ENCODE peak calls at places on chromosomes 16 and 17, in eight cellular contexts. J is IMR-90; G is CD8-positive, alpha-beta T cell; M is stomach; S is cardiac muscle cell; P is heart right ventricle; L is aorta; Y is mesendoderm. O is an unnamed sample.

GRCh38 chr17:79931517-79932309 is 92.5 kb upstream of the CBX4 start:
- DNase-seq in J (peak; percentile 31), M (no peak), G (no peak), P (no peak), Y (no peak), L (no peak), S (no peak), O (no peak)

GRCh38 chr17:57672205-57672632 is 72.9 kb downstream of the CCDC182 start:
- DNase-seq in J (peak; percentile 51), S (no peak), Y (no peak), P (no peak), M (no peak), L (no peak), G (peak; percentile 15), O (no peak)

GRCh38 chr17:42519546-42520444 is 16.2 kb upstream of the NAGLU start:
- DNase-seq in Y (peak; percentile 95), G (no peak), L (peak; percentile 96), J (peak; percentile 99), S (peak; percentile 73), P (peak; percentile 95), M (peak; percentile 77), O (peak; percentile 59)

GRCh38 chr17:40963838-40964237 is 2.9 kb downstream of the KRT39 start:
- DNase-seq in J (no peak), S (no peak), Y (peak; percentile 16), P (no peak), L (no peak), G (no peak), M (no peak), O (no peak)

GRCh38 chr16:67286441-67287235 is 7.3 kb downstream of the PLEKHG4 start:
- DNase-seq in M (no peak), Y (no peak), S (no peak), G (no peak), P (no peak), L (no peak), J (no peak), O (no peak)

GRCh38 chr16:77838597-77839255 is 50.4 kb downstream of the VAT1L start:
- DNase-seq in M (no peak), L (no peak), S (no peak), P (no peak), J (peak; percentile 15), G (no peak), Y (no peak), O (no peak)

GRCh38 chr16:14502932-14503741 is 126.9 kb downstream of the PARN start:
- DNase-seq in J (peak; percentile 76), P (no peak), L (no peak), Y (no peak), S (no peak), M (no peak), G (no peak), O (no peak)

GRCh38 chr17:79978545-79978852 is 57.2 kb downstream of the TBC1D16 start:
- DNase-seq in Y (no peak), P (no peak), M (no peak), G (no peak), S (no peak), L (no peak), J (no peak), O (no peak)

GRCh38 chr17:49552070-49552751 is 23.5 kb upstream of the NXPH3 start:
- DNase-seq in L (no peak), S (no peak), P (no peak), Y (no peak), M (no peak), J (peak; percentile 28), G (no peak), O (no peak)

GRCh38 chr17:81903896-81904599 is 2.0 kb downstream of the NPB start:
- DNase-seq in P (peak; percentile 3), L (no peak), Y (no peak), M (no peak), G (no peak), J (no peak), S (no peak), O (no peak)

GRCh38 chr16:85881436-85881835 is 17.5 kb upstream of the IRF8 start:
- DNase-seq in J (no peak), P (no peak), M (no peak), L (no peak), G (no peak), Y (no peak), S (no peak), O (no peak)

GRCh38 chr16:29314292-29314934 is 92.1 kb downstream of the NPIPB11 start:
- DNase-seq in M (no peak), S (no peak), P (no peak), Y (no peak), L (no peak), J (no peak), G (no peak), O (no peak)

GRCh38 chr17:14310101-14310500 is 9.2 kb downstream of the HS3ST3B1 start:
- DNase-seq in G (no peak), M (no peak), J (no peak), S (no peak), Y (no peak), P (no peak), L (no peak), O (no peak)

GRCh38 chr16:3458278-3458851 is 14.9 kb downstream of the NAA60 start:
- DNase-seq in J (peak; percentile 49), P (no peak), L (peak; percentile 62), Y (peak; percentile 82), G (no peak), S (peak; percentile 46), M (no peak), O (peak; percentile 49)

GRCh38 chr16:69367980-69368379 is 16.4 kb upstream of the TMED6 start:
- DNase-seq in J (peak; percentile 71), S (no peak), M (no peak), L (no peak), P (no peak), Y (no peak), G (no peak), O (no peak)
- H3K27ac ChIP-seq in J (no peak overlapping the region), S (peak overlapping the region; percentile 39), M (no peak overlapping the region), L (no peak overlapping the region), P (no peak overlapping the region), Y (no peak overlapping the region), G (no peak overlapping the region), O (no peak overlapping the region)

GRCh38 chr17:59152925-59153324 is 2.1 kb downstream of the SKA2 start:
- DNase-seq in L (no peak), S (no peak), M (no peak), J (no peak), Y (no peak), P (no peak), G (no peak), O (no peak)
- H3K4me1 ChIP-seq in L (no peaks in the 10 kb centered on the region), S (peaks cover 17% of the 10 kb centered on the region), M (peaks cover 49% of the 10 kb centered on the region), J (peaks cover 3% of the 10 kb centered on the region), Y (peaks cover 2% of the 10 kb centered on the region), P (peaks cover 24% of the 10 kb centered on the region), G (peaks cover 15% of the 10 kb centered on the region), O (peaks cover 7% of the 10 kb centered on the region)

GRCh38 chr17:31571124-31571892 is 179.8 kb downstream of the RAB11FIP4 start:
- DNase-seq in S (no peak), G (no peak), P (peak; percentile 82), Y (no peak), J (peak; percentile 98), L (peak; percentile 91), M (peak; percentile 74), O (peak; percentile 75)
- H3K36me3 ChIP-seq in S (no peaks in the 10 kb centered on the region), G (no peaks in the 10 kb centered on the region), P (no peaks in the 10 kb centered on the region), Y (no peaks in the 10 kb centered on the region), J (peaks cover 2% of the 10 kb centered on the region), L (no peaks in the 10 kb centered on the region), M (no peaks in the 10 kb centered on the region), O (no peaks in the 10 kb centered on the region)

GRCh38 chr17:6755731-6756184 is at the start of gene XAF1:
- DNase-seq in G (peak; percentile 41), Y (no peak), S (no peak), M (peak; percentile 46), L (peak; percentile 62), J (peak; percentile 33), P (peak; percentile 73), O (no peak)

GRCh38 chr17:6752068-6752909 is 3.6 kb upstream of the XAF1 start:
- DNase-seq in S (no peak), J (peak; percentile 99), Y (peak; percentile 36), G (no peak), P (peak; percentile 56), L (peak; percentile 78), M (no peak), O (no peak)

GRCh38 chr17:6753565-6753964 is 2.3 kb upstream of the XAF1 start:
- DNase-seq in G (no peak), S (no peak), L (no peak), P (no peak), M (no peak), Y (no peak), J (no peak), O (no peak)

GRCh38 chr17:6755281-6755680 is 565 bp upstream of the XAF1 start:
- DNase-seq in J (no peak), G (no peak), S (no peak), L (peak; percentile 76), P (peak; percentile 69), Y (no peak), M (no peak), O (no peak)

GRCh38 chr17:6753006-6753445 is 2.8 kb upstream of the XAF1 start:
- DNase-seq in M (no peak), S (no peak), J (peak; percentile 77), G (peak; percentile 42), Y (peak; percentile 26), L (peak; percentile 77), P (peak; percentile 82), O (no peak)
- H3K27ac ChIP-seq in M (peak overlapping the region; percentile 77), S (no peak overlapping the region), J (peak overlapping the region; percentile 92), G (no peak overlapping the region), Y (no peak overlapping the region), L (peak overlapping the region; percentile 5), P (peak overlapping the region; percentile 94), O (no peak overlapping the region)

DNA sequence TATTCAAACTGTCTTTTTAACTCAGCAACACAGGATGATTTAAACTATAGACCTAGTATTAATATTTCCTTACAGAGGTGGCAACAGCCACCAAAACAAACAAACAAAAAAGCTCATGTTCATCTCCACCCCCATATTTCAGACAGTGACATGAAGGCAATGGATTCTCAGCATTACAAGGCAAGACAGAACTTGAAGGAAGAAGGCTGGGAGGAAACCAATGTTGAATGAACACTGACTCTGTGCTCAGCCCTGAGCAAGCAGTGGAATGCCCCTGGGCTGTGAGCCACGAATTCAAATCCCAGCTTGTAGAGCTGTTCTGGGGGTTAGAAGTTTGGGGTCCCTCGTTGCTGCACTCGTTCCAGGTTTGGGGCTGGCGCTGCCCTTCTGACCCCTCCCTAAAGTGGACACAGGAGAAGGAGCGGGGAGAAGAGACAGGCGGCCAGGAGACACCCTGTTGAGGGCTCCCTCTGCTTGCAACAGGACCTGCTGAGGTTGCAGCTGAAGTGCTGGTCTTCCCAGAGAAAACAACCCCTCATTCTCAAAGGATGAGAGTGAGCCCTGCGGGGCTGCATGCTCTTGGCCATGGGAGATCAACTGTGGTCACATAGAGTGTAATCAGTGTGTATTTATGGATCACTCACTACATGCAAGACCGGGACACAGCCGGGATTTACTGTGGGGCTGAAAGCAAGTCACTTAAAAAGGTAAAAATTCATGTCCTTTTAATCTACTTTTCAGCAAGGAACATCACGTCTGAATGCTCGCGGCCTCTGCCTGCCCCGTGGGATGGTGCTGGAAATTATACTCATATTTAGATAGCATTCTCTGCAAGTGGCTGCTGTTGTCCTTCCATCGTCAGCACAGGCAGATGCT is 34.3 kb downstream of the MYH3 start:
- DNase-seq in L (no peak), G (no peak), P (no peak), J (no peak), M (no peak), Y (no peak), S (no peak), O (no peak)
- H3K4me1 ChIP-seq in L (no peaks in the 10 kb centered on the region), G (no peaks in the 10 kb centered on the region), P (peaks cover 2% of the 10 kb centered on the region), J (no peaks in the 10 kb centered on the region), M (peaks cover 6% of the 10 kb centered on the region), Y (no peaks in the 10 kb centered on the region), S (peaks cover 8% of the 10 kb centered on the region), O (no peaks in the 10 kb centered on the region)

GRCh38 chr16:71568541-71568940 is 8.4 kb downstream of the TAT start:
- DNase-seq in L (no peak), J (no peak), P (no peak), Y (no peak), S (no peak), G (no peak), M (no peak), O (no peak)
- H3K36me3 ChIP-seq in L (no peaks in the 10 kb centered on the region), J (no peaks in the 10 kb centered on the region), P (no peaks in the 10 kb centered on the region), Y (no peaks in the 10 kb centered on the region), S (no peaks in the 10 kb centered on the region), G (no peaks in the 10 kb centered on the region), M (no peaks in the 10 kb centered on the region), O (no peaks in the 10 kb centered on the region)

O was measured in pancreas.